ENCODE peak calls at places on chromosomes 4 and X, in four cellular contexts. S is bronchial epithelial cell, U is GM13976, R is EH. J is an unnamed sample.

GRCh38 chrX:47166126-47166525 is 21.1 kb downstream of the RBM10 start:
- DNase-seq in U (no peak), S (no peak), R (peak; percentile 10), J (peak; percentile 46)

GRCh38 chrX:150405576-150405975 is 42.5 kb downstream of the MAMLD1 start:
- DNase-seq in S (no peak), R (no peak), U (no peak), J (no peak)

GRCh38 chr4:172726001-172726423 is 442.6 kb upstream of the GALNT7 start:
- DNase-seq in U (no peak), R (peak; percentile 9), S (peak; percentile 9), J (peak; percentile 48)

GRCh38 chr4:114535725-114536124 is 62.9 kb upstream of the UGT8 start:
- DNase-seq in R (no peak), S (peak; percentile 31), U (no peak), J (no peak)

GRCh38 chrX:143581260-143581659 is 54.6 kb downstream of the SLITRK4 start:
- DNase-seq in S (no peak), R (no peak), U (no peak), J (no peak)

GRCh38 chrX:31397119-31397518 is 325.3 kb upstream of the FTHL17 start:
- DNase-seq in R (peak; percentile 87), U (no peak), S (peak; percentile 65), J (peak; percentile 65)

GRCh38 chrX:102063445-102064074 is 61.9 kb upstream of the TCEAL2 start:
- DNase-seq in S (no peak), R (no peak), U (no peak), J (no peak)

GRCh38 chrX:10235851-10236250 is 79.1 kb downstream of the CLCN4 start:
- DNase-seq in R (peak; percentile 83), S (no peak), U (no peak), J (peak; percentile 75)

GRCh38 chrX:12065251-12065650 is 73.0 kb upstream of the FRMPD4 start:
- DNase-seq in R (peak; percentile 36), S (peak; percentile 36), U (no peak), J (peak; percentile 14)

GRCh38 chr4:180057198-180057821 is 2185.9 kb upstream of the TENM3 start:
- DNase-seq in R (no peak), S (no peak), U (peak; percentile 17), J (peak; percentile 1)

GRCh38 chr4:663046-663437 is 11.0 kb downstream of the ATP5ME start:
- DNase-seq in S (no peak), U (no peak), R (no peak), J (no peak)

GRCh38 chr4:108700358-108700757 is 50.0 kb downstream of the OSTC start:
- DNase-seq in R (peak; percentile 47), S (no peak), U (no peak), J (peak; percentile 45)

GRCh38 chr4:169207436-169208089 is 63.2 kb downstream of the SH3RF1 start:
- DNase-seq in U (no peak), R (no peak), S (no peak), J (no peak)

GRCh38 chr4:111618908-111619307 is 526.3 kb upstream of the FAM241A start:
- DNase-seq in S (no peak), U (no peak), R (no peak), J (no peak)

GRCh38 chr4:182938213-182938645 is 21.0 kb upstream of the DCTD start:
- DNase-seq in S (peak; percentile 48), U (peak; percentile 80), R (peak; percentile 77), J (peak; percentile 74)

GRCh38 chr4:165787516-165788274 is 85.3 kb upstream of the TLL1 start:
- DNase-seq in U (no peak), R (peak; percentile 0), S (peak; percentile 14), J (no peak)

GRCh38 chr4:44760142-44760898 is 34.0 kb upstream of the GNPDA2 start:
- DNase-seq in S (peak; percentile 26), R (peak; percentile 50), U (peak; percentile 9), J (peak; percentile 62)

GRCh38 chr4:169185133-169185956 is 85.4 kb downstream of the SH3RF1 start:
- DNase-seq in U (no peak), S (peak; percentile 29), R (no peak), J (no peak)

GRCh38 chr4:8837181-8837811 is 34.3 kb downstream of the HMX1 start:
- DNase-seq in R (no peak), U (no peak), S (no peak), J (no peak)

GRCh38 chrX:120287513-120288112 is 23.6 kb downstream of the TMEM255A start:
- DNase-seq in S (no peak), U (no peak), R (no peak), J (no peak)

GRCh38 chrX:2703991-2704369 is 12.9 kb downstream of the CD99 start:
- DNase-seq in U (no peak), S (peak; percentile 69), R (peak; percentile 74), J (peak; percentile 73)

GRCh38 chr4:158496030-158496741 is 25.5 kb upstream of the RXFP1 start:
- DNase-seq in U (peak; percentile 45), R (no peak), S (peak; percentile 40), J (peak; percentile 4)

GRCh38 chr4:3481113-3481531 is 18.0 kb downstream of the DOK7 start:
- DNase-seq in S (no peak), U (no peak), R (no peak), J (no peak)

GRCh38 chrX:153649915-153650782 is 3.1 kb downstream of the DUSP9 start:
- DNase-seq in U (no peak), S (no peak), R (no peak), J (no peak)